ENCODE peak calls at places on chromosome 16, in five cellular contexts. F, R, C, Y and E are unnamed samples.

GRCh38 chr16:52547001-52547833 is at the start of gene TOX3:
- DNase-seq in C (no peak), R (no peak), F (peak), Y (no peak), E (no peak)

GRCh38 chr16:401468-402348 is at the start of gene DECR2:
- DNase-seq in R (peak), F (peak), C (peak), Y (peak), E (peak)

GRCh38 chr16:424623-425081 is 797 bp upstream of the RAB11FIP3 start:
- DNase-seq in F (no peak), R (peak), C (no peak), Y (no peak), E (no peak)

GRCh38 chr16:73248316-73248715 is 200.4 kb upstream of the ZFHX3 start:
- DNase-seq in F (no peak), Y (no peak), C (no peak), R (no peak), E (no peak)

GRCh38 chr16:51849715-51850114 is 697.2 kb downstream of the TOX3 start:
- DNase-seq in F (no peak), Y (no peak), R (no peak), C (no peak), E (no peak)

GRCh38 chr16:4801962-4802658 is at the start of gene ROGDI:
- DNase-seq in R (peak), C (peak), Y (peak), F (peak), E (peak)

GRCh38 chr16:11386791-11387546 is 41.7 kb downstream of the RMI2 start:
- DNase-seq in R (no peak), Y (no peak), F (no peak), C (no peak), E (no peak)

GRCh38 chr16:5884339-5884738 is 786.7 kb upstream of the EEF2KMT start:
- DNase-seq in C (no peak), F (no peak), R (no peak), Y (no peak), E (no peak)

GRCh38 chr16:58443783-58444182 is 51.5 kb downstream of the GINS3 start:
- DNase-seq in F (no peak), R (no peak), Y (no peak), C (no peak), E (no peak)

GRCh38 chr16:84611041-84611440 is 6.8 kb downstream of the COTL1 start:
- DNase-seq in R (no peak), Y (no peak), F (no peak), C (no peak), E (no peak)

GRCh38 chr16:68009157-68009735 is 6.5 kb downstream of the DPEP2NB start:
- DNase-seq in F (no peak), Y (no peak), C (no peak), R (no peak), E (no peak)

GRCh38 chr16:71205482-71206131 is 24.9 kb downstream of the HYDIN start:
- DNase-seq in R (no peak), C (no peak), F (peak), Y (no peak), E (no peak)

GRCh38 chr16:5951486-5951885 is 853.9 kb upstream of the EEF2KMT start:
- DNase-seq in Y (no peak), C (no peak), R (no peak), F (no peak), E (no peak)

GRCh38 chr16:83356266-83356665 is 451.5 kb upstream of the HSBP1 start:
- DNase-seq in R (no peak), Y (no peak), F (peak), C (no peak), E (peak)

GRCh38 chr16:17159616-17160015 is 311.1 kb downstream of the XYLT1 start:
- DNase-seq in C (no peak), R (no peak), F (no peak), Y (no peak), E (no peak)

GRCh38 chr16:56576585-56577299 is 11.9 kb downstream of the MT4 start:
- DNase-seq in F (peak), Y (peak), R (peak), C (peak), E (peak)